ENCODE peak calls at places on chromosomes 7 and 10, in eight cellular contexts. X, S, I, C, D, Y, J and G are unnamed samples. For H3K9me3, the result is how much of the 10 kb centered on the place peaks cover.

GRCh38 chr10:98030093-98030821 is at the start of gene CRTAC1:
- DNase-seq in X (no peak), S (peak), I (peak), C (peak), D (no peak), Y (peak), J (no peak), G (peak)

GRCh38 chr10:133084491-133084890 is 3.2 kb upstream of the ADGRA1 start:
- DNase-seq in X (no peak), S (no peak), I (no peak), C (no peak), D (no peak), Y (no peak), J (no peak), G (no peak)

GRCh38 chr10:12512292-12513002 is 163.1 kb downstream of the CAMK1D start:
- DNase-seq in X (no peak), S (no peak), I (no peak), C (no peak), D (no peak), Y (no peak), J (no peak), G (no peak)

GRCh38 chr10:16581202-16581601 is 59.5 kb upstream of the C1QL3 start:
- DNase-seq in X (no peak), S (no peak), I (no peak), C (no peak), D (no peak), Y (no peak), J (no peak), G (no peak)

GRCh38 chr7:66837007-66837406 is 84.0 kb upstream of the TMEM248 start:
- DNase-seq in X (no peak), S (peak), I (peak), C (no peak), D (peak), Y (no peak), J (no peak), G (peak)

GRCh38 chr7:154857728-154858681 is 144.9 kb downstream of the PAXIP1 start:
- DNase-seq in X (no peak), S (no peak), I (no peak), C (no peak), D (peak), Y (no peak), J (no peak), G (no peak)

GRCh38 chr10:75352650-75353049 is 48.9 kb downstream of the ZNF503 start:
- DNase-seq in X (no peak), S (no peak), I (no peak), C (no peak), D (no peak), Y (no peak), J (no peak), G (no peak)

GRCh38 chr7:18201349-18201748 is 173.7 kb upstream of the PRPS1L1 start:
- DNase-seq in X (no peak), S (peak), I (no peak), C (no peak), D (no peak), Y (peak), J (no peak), G (no peak)

GRCh38 chr10:7649673-7650330 is 17.0 kb downstream of the ITIH5 start:
- DNase-seq in X (no peak), S (no peak), I (no peak), C (no peak), D (no peak), Y (no peak), J (no peak), G (no peak)

GRCh38 chr10:99370993-99371392 is 41.8 kb downstream of the CNNM1 start:
- DNase-seq in X (peak), S (no peak), I (peak), C (no peak), D (peak), Y (no peak), J (no peak), G (peak)

GRCh38 chr10:1209355-1209979 is 153.3 kb downstream of the WDR37 start:
- DNase-seq in X (no peak), S (no peak), I (no peak), C (no peak), D (no peak), Y (no peak), J (no peak), G (no peak)

GRCh38 chr7:73395538-73396503 is 37.8 kb upstream of the FZD9 start:
- DNase-seq in X (no peak), S (no peak), I (no peak), C (peak), D (peak), Y (no peak), J (no peak), G (no peak)

GRCh38 chr10:69179089-69179742 is 818 bp upstream of the SUPV3L1 start:
- DNase-seq in X (no peak), S (no peak), I (peak), C (no peak), D (peak), Y (peak), J (no peak), G (no peak)

GRCh38 chr7:44769381-44770209 is 20.9 kb downstream of the ZMIZ2 start:
- DNase-seq in X (peak), S (no peak), I (peak), C (peak), D (no peak), Y (no peak), J (no peak), G (no peak)

GRCh38 chr7:27784399-27785053 is 44.6 kb downstream of the TAX1BP1 start:
- DNase-seq in X (peak), S (no peak), I (peak), C (no peak), D (peak), Y (no peak), J (peak), G (no peak)

GRCh38 chr10:6203331-6204062 is 765 bp downstream of the PFKFB3 start:
- DNase-seq in X (peak), S (peak), I (peak), C (peak), D (peak), Y (peak), J (no peak), G (no peak)

GRCh38 chr10:93146336-93146735 is 72.6 kb downstream of the CYP26A1 start:
- DNase-seq in X (no peak), S (no peak), I (no peak), C (no peak), D (no peak), Y (no peak), J (no peak), G (no peak)

GRCh38 chr10:91996266-91996665 is 72.7 kb downstream of the BTAF1 start:
- DNase-seq in X (no peak), S (no peak), I (no peak), C (no peak), D (no peak), Y (no peak), J (no peak), G (no peak)

GRCh38 chr7:45017253-45017652 is 17.3 kb downstream of the CCM2 start:
- DNase-seq in X (no peak), S (no peak), I (no peak), C (no peak), D (no peak), Y (no peak), J (no peak), G (no peak)

GRCh38 chr10:109831846-109832245 is 91.5 kb downstream of the XPNPEP1 start:
- DNase-seq in X (no peak), S (no peak), I (no peak), C (no peak), D (no peak), Y (peak), J (no peak), G (peak)

GRCh38 chr7:137395425-137395824 is 51.9 kb upstream of the PTN start:
- DNase-seq in X (no peak), S (no peak), I (no peak), C (peak), D (no peak), Y (no peak), J (no peak), G (no peak)

GRCh38 chr7:14504134-14504533 is 398.4 kb downstream of the DGKB start:
- DNase-seq in X (no peak), S (no peak), I (peak), C (no peak), D (no peak), Y (no peak), J (no peak), G (no peak)

GRCh38 chr7:46006212-46006611 is 85.1 kb upstream of the IGFBP3 start:
- DNase-seq in X (no peak), S (no peak), I (no peak), C (no peak), D (no peak), Y (no peak), J (no peak), G (no peak)

GRCh38 chr10:52226448-52226847 is 87.6 kb upstream of the DKK1 start:
- DNase-seq in X (no peak), S (no peak), I (no peak), C (no peak), D (no peak), Y (no peak), J (no peak), G (no peak)

GRCh38 chr7:73338321-73338720 is 10.4 kb downstream of the FKBP6 start:
- DNase-seq in X (no peak), S (no peak), I (no peak), C (no peak), D (no peak), Y (no peak), J (no peak), G (no peak)

GRCh38 chr10:24952701-24953349 is 419 bp upstream of the PRTFDC1 start:
- DNase-seq in X (peak), S (peak), I (peak), C (peak), D (peak), Y (peak), J (no peak), G (peak)

GRCh38 chr7:34620425-34620824 is 37.6 kb upstream of the NPSR1 start:
- DNase-seq in X (no peak), S (no peak), I (no peak), C (no peak), D (no peak), Y (no peak), J (no peak), G (no peak)

GRCh38 chr10:123995082-123995460 is 98.3 kb downstream of the CHST15 start:
- DNase-seq in X (no peak), S (peak), I (no peak), C (no peak), D (no peak), Y (no peak), J (peak), G (no peak)

GRCh38 chr7:42693722-42694121 is 218.1 kb downstream of the C7orf25 start:
- DNase-seq in X (no peak), S (no peak), I (no peak), C (no peak), D (no peak), Y (no peak), J (no peak), G (no peak)

GRCh38 chr10:63588436-63589180 is 67.4 kb downstream of the REEP3 start:
- DNase-seq in X (peak), S (no peak), I (no peak), C (no peak), D (no peak), Y (no peak), J (peak), G (no peak)
- H3K27ac ChIP-seq in X (no peak), S (no peak), I (no peak), C (no peak), D (no peak), Y (no peak), J (no peak), G (no peak)

GRCh38 chr7:158546626-158547025 is 41.0 kb downstream of the PTPRN2 start:
- DNase-seq in X (no peak), S (peak), I (no peak), C (no peak), D (no peak), Y (no peak), J (no peak), G (no peak)

GRCh38 chr7:158549176-158549833 is 38.3 kb downstream of the PTPRN2 start:
- DNase-seq in X (peak), S (peak), I (peak), C (peak), D (peak), Y (peak), J (no peak), G (peak)

GRCh38 chr7:158546214-158546613 is 41.4 kb downstream of the PTPRN2 start:
- DNase-seq in X (no peak), S (no peak), I (no peak), C (no peak), D (no peak), Y (no peak), J (no peak), G (no peak)

GRCh38 chr7:158548726-158549125 is 38.9 kb downstream of the PTPRN2 start:
- DNase-seq in X (no peak), S (peak), I (no peak), C (no peak), D (no peak), Y (no peak), J (no peak), G (no peak)

DNA sequence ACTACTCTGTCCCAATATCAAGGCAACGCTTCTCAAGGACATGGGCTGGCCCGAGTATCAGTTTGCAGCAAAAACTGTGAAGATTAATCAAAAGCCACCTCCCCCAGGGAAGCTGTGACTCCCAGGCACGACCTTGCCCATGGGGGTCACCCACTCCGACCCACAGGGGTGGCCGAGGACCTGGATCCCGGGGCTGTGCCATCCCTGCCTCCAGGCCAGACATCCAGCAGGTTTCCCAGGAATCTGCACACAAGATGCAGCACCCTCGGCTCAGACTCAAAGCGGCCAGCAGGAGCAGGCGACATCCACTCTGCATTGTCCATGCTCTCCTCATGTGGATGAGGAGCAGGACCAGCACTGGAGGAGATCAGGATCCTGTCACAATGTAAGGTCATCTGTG is 39.8 kb downstream of the PTPRN2 start:
- DNase-seq in X (no peak), S (peak), I (no peak), C (no peak), D (no peak), Y (no peak), J (no peak), G (no peak)
- H3K9me3 ChIP-seq in X (under half), S (under half), I (under half), C (under half), D (under half), Y (under half), J (under half), G (under half)

GRCh38 chr7:139525239-139525638 is 1.8 kb downstream of the CLEC2L start:
- DNase-seq in X (no peak), S (no peak), I (no peak), C (no peak), D (no peak), Y (no peak), J (no peak), G (no peak)

GRCh38 chr7:139522830-139523198 is 671 bp upstream of the CLEC2L start:
- DNase-seq in X (no peak), S (no peak), I (no peak), C (no peak), D (peak), Y (no peak), J (no peak), G (no peak)

GRCh38 chr7:139525750-139526149 is 2.3 kb downstream of the CLEC2L start:
- DNase-seq in X (no peak), S (no peak), I (no peak), C (no peak), D (no peak), Y (no peak), J (no peak), G (no peak)

GRCh38 chr7:139523199-139523941 is at the start of gene CLEC2L:
- DNase-seq in X (no peak), S (no peak), I (peak), C (no peak), D (peak), Y (peak), J (no peak), G (no peak)

GRCh38 chr7:139523988-139524815 is 717 bp downstream of the CLEC2L start:
- DNase-seq in X (no peak), S (no peak), I (peak), C (no peak), D (no peak), Y (no peak), J (no peak), G (no peak)
- H3K4me3 ChIP-seq in X (no peak), S (no peak), I (peak), C (no peak), D (no peak), Y (no peak), J (no peak), G (no peak)

GRCh38 chr7:23475579-23475844 is 5.2 kb upstream of the IGF2BP3 start:
- DNase-seq in X (no peak), S (no peak), I (no peak), C (no peak), D (no peak), Y (no peak), J (no peak), G (no peak)

GRCh38 chr7:23477962-23478866 is 7.9 kb upstream of the IGF2BP3 start:
- DNase-seq in X (peak), S (no peak), I (no peak), C (no peak), D (no peak), Y (no peak), J (no peak), G (no peak)

GRCh38 chr7:23476286-23477169 is 6.2 kb upstream of the IGF2BP3 start:
- DNase-seq in X (peak), S (no peak), I (no peak), C (no peak), D (peak), Y (no peak), J (no peak), G (peak)

GRCh38 chr7:23474829-23475578 is 4.7 kb upstream of the IGF2BP3 start:
- DNase-seq in X (peak), S (no peak), I (no peak), C (no peak), D (no peak), Y (no peak), J (no peak), G (no peak)

DNA sequence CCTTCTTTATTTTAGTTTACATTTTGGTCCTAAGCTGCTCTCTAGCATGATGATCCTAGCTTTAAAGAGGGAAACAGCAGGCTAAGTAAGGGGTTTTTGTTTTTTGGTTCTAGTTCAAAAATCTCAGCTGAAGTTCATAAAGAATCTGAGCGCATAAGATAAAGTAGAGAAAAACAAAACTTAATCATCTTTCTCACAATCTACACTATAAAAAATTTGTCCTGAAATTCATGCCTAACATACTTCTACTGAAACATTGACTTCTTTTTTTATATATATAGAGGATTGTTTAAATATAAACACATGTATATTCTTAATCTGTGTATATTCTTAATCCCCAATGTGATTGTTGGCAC is 6.9 kb upstream of the IGF2BP3 start:
- DNase-seq in X (peak), S (no peak), I (no peak), C (no peak), D (no peak), Y (no peak), J (no peak), G (no peak)
- H3K27ac ChIP-seq in X (no peak), S (no peak), I (no peak), C (no peak), D (no peak), Y (no peak), J (no peak), G (peak)

GRCh38 chr7:157675427-157675930 is 338.7 kb downstream of the DNAJB6 start:
- DNase-seq in X (no peak), S (peak), I (no peak), C (no peak), D (no peak), Y (no peak), J (no peak), G (no peak)

GRCh38 chr7:157676456-157677255 is 339.9 kb downstream of the DNAJB6 start:
- DNase-seq in X (no peak), S (no peak), I (no peak), C (no peak), D (no peak), Y (no peak), J (no peak), G (no peak)

GRCh38 chr7:157679607-157680006 is 342.8 kb downstream of the DNAJB6 start:
- DNase-seq in X (no peak), S (no peak), I (peak), C (no peak), D (no peak), Y (no peak), J (no peak), G (peak)

GRCh38 chr7:157676001-157676400 is 339.2 kb downstream of the DNAJB6 start:
- DNase-seq in X (no peak), S (no peak), I (no peak), C (no peak), D (no peak), Y (no peak), J (no peak), G (peak)

DNA sequence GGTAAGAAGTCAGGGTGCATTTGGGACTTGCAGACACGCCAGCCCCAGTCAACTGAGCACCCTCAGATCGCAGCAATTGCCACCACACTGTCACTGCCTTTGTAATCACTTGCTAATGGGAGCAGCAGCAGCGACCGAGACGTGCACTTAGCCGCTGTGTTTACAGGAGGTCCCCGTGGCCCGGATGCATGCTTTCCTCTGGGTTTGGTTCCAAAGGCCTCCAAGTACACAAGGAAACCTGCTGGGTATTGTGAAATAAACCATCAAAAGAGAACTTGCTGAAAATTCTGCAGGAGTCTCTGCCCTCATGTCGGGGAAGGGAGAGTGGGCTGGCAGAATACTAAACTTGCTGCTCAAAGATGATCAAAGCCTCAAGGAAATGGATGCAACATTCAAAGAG is 341.7 kb downstream of the DNAJB6 start:
- DNase-seq in X (no peak), S (no peak), I (peak), C (no peak), D (no peak), Y (no peak), J (no peak), G (no peak)
- H3K9me3 ChIP-seq in X (under half), S (under half), I (under half), C (under half), D (under half), Y (under half), J (under half), G (under half)

DNA sequence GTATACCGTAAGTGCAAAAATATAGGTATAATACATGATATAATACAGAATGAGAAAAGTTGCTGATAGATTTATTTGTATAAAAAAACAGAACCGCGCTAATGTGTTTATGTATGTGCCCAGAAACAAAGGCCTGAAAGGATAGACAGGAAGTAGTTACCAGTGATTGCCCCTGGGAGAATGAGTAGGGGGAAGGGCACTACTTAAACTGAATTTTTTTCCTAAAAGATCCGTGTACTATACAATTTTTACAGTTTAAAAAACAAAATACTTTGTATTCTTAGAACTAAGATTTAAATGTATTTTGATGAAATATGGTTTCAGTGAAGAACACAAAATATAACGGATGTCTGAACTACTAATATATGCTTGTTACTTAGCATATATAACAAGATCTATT is 2.9 kb downstream of the IPMK start:
- DNase-seq in X (peak), S (no peak), I (no peak), C (no peak), D (peak), Y (no peak), J (no peak), G (no peak)
- H3K4me3 ChIP-seq in X (no peak), S (no peak), I (no peak), C (no peak), D (peak), Y (no peak), J (peak), G (no peak)